ENCODE peak calls at places on chromosome 18, in seven cellular contexts. One of them, this sample, is unnamed. For H3K36me3, the result is how much of the 10 kb centered on the place peaks cover.

GRCh38 chr18:5214583-5215351 is 17.7 kb upstream of the AKAIN1 start:
- DNase-seq in HCT116: no peak
- DNase-seq in SK-N-SH: no peak
- DNase-seq in HepG2: no peak
- DNase-seq in GM12878: no peak
- DNase-seq in K562: no peak
- DNase-seq in H1: no peak
- DNase-seq in this sample: no peak

GRCh38 chr18:79681484-79682387 is 2.1 kb downstream of the CTDP1 start:
- DNase-seq in HCT116: no peak
- DNase-seq in SK-N-SH: no peak
- DNase-seq in HepG2: no peak
- DNase-seq in GM12878: no peak
- DNase-seq in K562: no peak
- DNase-seq in H1: no peak
- DNase-seq in this sample: no peak

GRCh38 chr18:52869942-52870907 is 530.2 kb downstream of the DCC start:
- DNase-seq in HCT116: no peak
- DNase-seq in SK-N-SH: peak
- DNase-seq in HepG2: no peak
- DNase-seq in GM12878: no peak
- DNase-seq in K562: no peak
- DNase-seq in H1: peak
- DNase-seq in this sample: no peak

GRCh38 chr18:12883003-12883683 is 894 bp downstream of the PTPN2 start:
- DNase-seq in HCT116: no peak
- DNase-seq in SK-N-SH: peak
- DNase-seq in HepG2: no peak
- DNase-seq in GM12878: no peak
- DNase-seq in K562: no peak
- DNase-seq in H1: no peak
- DNase-seq in this sample: no peak

GRCh38 chr18:2173464-2173863 is 397.8 kb downstream of the METTL4 start:
- DNase-seq in HCT116: no peak
- DNase-seq in SK-N-SH: no peak
- DNase-seq in HepG2: no peak
- DNase-seq in GM12878: no peak
- DNase-seq in K562: no peak
- DNase-seq in H1: no peak
- DNase-seq in this sample: no peak

GRCh38 chr18:61236476-61237057 is 96.7 kb upstream of the CDH20 start:
- DNase-seq in HCT116: no peak
- DNase-seq in SK-N-SH: no peak
- DNase-seq in HepG2: no peak
- DNase-seq in GM12878: no peak
- DNase-seq in K562: no peak
- DNase-seq in H1: no peak
- DNase-seq in this sample: no peak

GRCh38 chr18:76169733-76170132 is 325.3 kb downstream of the ZNF516 start:
- DNase-seq in HCT116: no peak
- DNase-seq in SK-N-SH: no peak
- DNase-seq in HepG2: no peak
- DNase-seq in GM12878: no peak
- DNase-seq in K562: peak
- DNase-seq in H1: no peak
- DNase-seq in this sample: no peak

GRCh38 chr18:9803698-9804516 is 81.9 kb upstream of the TXNDC2 start:
- DNase-seq in HCT116: no peak
- DNase-seq in SK-N-SH: peak
- DNase-seq in HepG2: no peak
- DNase-seq in GM12878: no peak
- DNase-seq in K562: peak
- DNase-seq in H1: no peak
- DNase-seq in this sample: no peak

GRCh38 chr18:66734451-66734850 is 130.6 kb upstream of the CDH19 start:
- DNase-seq in HCT116: no peak
- DNase-seq in SK-N-SH: no peak
- DNase-seq in HepG2: no peak
- DNase-seq in GM12878: no peak
- DNase-seq in K562: no peak
- DNase-seq in H1: no peak
- DNase-seq in this sample: no peak

GRCh38 chr18:9016819-9017169 is 85.7 kb upstream of the NDUFV2 start:
- DNase-seq in HCT116: no peak
- DNase-seq in SK-N-SH: no peak
- DNase-seq in HepG2: no peak
- DNase-seq in GM12878: no peak
- DNase-seq in K562: no peak
- DNase-seq in H1: no peak
- DNase-seq in this sample: no peak

GRCh38 chr18:36066731-36067117 is 635 bp downstream of the RPRD1A start:
- DNase-seq in HCT116: no peak
- DNase-seq in SK-N-SH: peak
- DNase-seq in HepG2: no peak
- DNase-seq in GM12878: no peak
- DNase-seq in K562: no peak
- DNase-seq in H1: no peak
- DNase-seq in this sample: no peak

GRCh38 chr18:6058941-6059340 is 163.6 kb upstream of the TMEM200C start:
- DNase-seq in HCT116: no peak
- DNase-seq in SK-N-SH: no peak
- DNase-seq in HepG2: peak
- DNase-seq in GM12878: no peak
- DNase-seq in K562: no peak
- DNase-seq in H1: no peak
- DNase-seq in this sample: no peak

DNA sequence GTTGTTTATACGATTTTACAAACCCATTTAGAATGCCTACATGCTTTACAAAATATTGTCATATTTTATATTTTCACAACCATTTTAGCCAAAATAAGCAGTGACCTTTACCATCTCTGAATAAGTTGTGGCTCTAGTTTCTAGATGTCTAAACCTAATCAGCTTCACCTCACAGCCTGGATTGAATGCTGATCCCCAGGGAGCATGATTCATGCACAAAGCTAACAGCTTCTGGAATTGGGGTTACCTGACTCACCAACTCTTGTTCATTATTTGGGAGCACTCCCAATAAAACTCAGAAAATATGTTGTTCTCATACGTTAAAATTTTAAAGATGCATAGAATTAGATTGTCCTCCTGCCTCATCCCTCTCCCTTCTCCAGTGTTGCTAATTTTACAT is 611.7 kb upstream of the NETO1 start:
- DNase-seq in HCT116: no peak
- DNase-seq in SK-N-SH: no peak
- DNase-seq in HepG2: no peak
- DNase-seq in GM12878: no peak
- DNase-seq in K562: no peak
- DNase-seq in H1: no peak
- DNase-seq in this sample: no peak
- TF ChIP-seq SIN3A in HCT116: no peak
- TF ChIP-seq SIN3A in SK-N-SH: no peak
- TF ChIP-seq SIN3A in HepG2: no peak
- TF ChIP-seq SIN3A in GM12878: no peak
- TF ChIP-seq SIN3A in K562: no peak
- TF ChIP-seq SIN3A in H1: no peak
- TF ChIP-seq SIN3A in this sample: no peak

GRCh38 chr18:3247243-3248061 is at the start of gene MYL12A:
- DNase-seq in HCT116: peak
- DNase-seq in SK-N-SH: peak
- DNase-seq in HepG2: peak
- DNase-seq in GM12878: peak
- DNase-seq in K562: peak
- DNase-seq in H1: peak
- DNase-seq in this sample: peak

GRCh38 chr18:3250237-3251107 is 2.9 kb downstream of the MYL12A start:
- DNase-seq in HCT116: no peak
- DNase-seq in SK-N-SH: no peak
- DNase-seq in HepG2: no peak
- DNase-seq in GM12878: no peak
- DNase-seq in K562: peak
- DNase-seq in H1: no peak
- DNase-seq in this sample: no peak

GRCh38 chr18:3248062-3248669 is 565 bp downstream of the MYL12A start:
- DNase-seq in HCT116: no peak
- DNase-seq in SK-N-SH: no peak
- DNase-seq in HepG2: no peak
- DNase-seq in GM12878: no peak
- DNase-seq in K562: no peak
- DNase-seq in H1: no peak
- DNase-seq in this sample: no peak

GRCh38 chr18:3246636-3247242 is 862 bp upstream of the MYL12A start:
- DNase-seq in HCT116: no peak
- DNase-seq in SK-N-SH: no peak
- DNase-seq in HepG2: no peak
- DNase-seq in GM12878: no peak
- DNase-seq in K562: peak
- DNase-seq in H1: no peak
- DNase-seq in this sample: no peak

DNA sequence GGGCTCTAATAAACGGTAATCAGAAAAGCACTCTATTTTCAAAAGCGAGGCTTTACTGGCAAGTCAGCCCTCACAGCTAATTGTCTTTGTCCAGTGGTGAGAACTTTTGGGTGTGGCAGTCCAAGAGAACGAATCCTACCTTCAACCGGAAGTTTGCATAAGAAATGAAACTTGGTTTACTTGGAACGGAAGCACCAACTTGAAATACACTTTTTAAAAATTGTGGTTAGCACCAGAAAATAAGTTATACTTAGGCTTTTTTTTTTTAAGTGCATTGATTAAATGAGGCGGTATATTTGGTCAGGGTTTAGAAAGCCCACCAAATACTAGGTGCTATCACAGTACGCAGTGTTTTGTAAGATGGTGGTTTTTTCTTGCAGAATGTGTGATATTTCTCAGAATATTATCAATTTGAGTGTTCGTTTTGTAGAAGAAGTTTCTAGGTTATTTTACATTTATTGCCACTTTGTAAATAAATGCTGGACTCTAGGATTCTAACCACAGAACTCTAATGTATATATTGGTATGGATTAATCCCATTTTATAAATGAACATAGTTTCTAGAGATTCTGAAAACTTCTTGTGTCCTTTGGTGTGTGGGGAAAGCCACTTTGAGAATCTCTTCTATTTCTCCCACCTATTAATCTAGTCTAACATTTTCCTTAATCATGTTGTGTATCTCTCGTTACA is 1.2 kb downstream of the MYL12A start:
- DNase-seq in HCT116: no peak
- DNase-seq in SK-N-SH: no peak
- DNase-seq in HepG2: peak
- DNase-seq in GM12878: no peak
- DNase-seq in K562: no peak
- DNase-seq in H1: no peak
- DNase-seq in this sample: no peak
- H3K36me3 ChIP-seq in HCT116: under half
- H3K36me3 ChIP-seq in SK-N-SH: under half
- H3K36me3 ChIP-seq in HepG2: under half
- H3K36me3 ChIP-seq in GM12878: under half
- H3K36me3 ChIP-seq in K562: half or more
- H3K36me3 ChIP-seq in H1: under half
- H3K36me3 ChIP-seq in this sample: under half

GRCh38 chr18:73684651-73685050 is 463.0 kb downstream of the FBXO15 start:
- DNase-seq in HCT116: no peak
- DNase-seq in SK-N-SH: no peak
- DNase-seq in HepG2: no peak
- DNase-seq in GM12878: no peak
- DNase-seq in K562: no peak
- DNase-seq in H1: no peak
- DNase-seq in this sample: no peak

GRCh38 chr18:73679941-73680700 is 467.5 kb downstream of the FBXO15 start:
- DNase-seq in HCT116: no peak
- DNase-seq in SK-N-SH: no peak
- DNase-seq in HepG2: no peak
- DNase-seq in GM12878: no peak
- DNase-seq in K562: no peak
- DNase-seq in H1: no peak
- DNase-seq in this sample: no peak

GRCh38 chr18:73681398-73681797 is 466.2 kb downstream of the FBXO15 start:
- DNase-seq in HCT116: no peak
- DNase-seq in SK-N-SH: no peak
- DNase-seq in HepG2: no peak
- DNase-seq in GM12878: no peak
- DNase-seq in K562: no peak
- DNase-seq in H1: no peak
- DNase-seq in this sample: no peak

GRCh38 chr18:73681912-73682311 is 465.7 kb downstream of the FBXO15 start:
- DNase-seq in HCT116: no peak
- DNase-seq in SK-N-SH: no peak
- DNase-seq in HepG2: no peak
- DNase-seq in GM12878: no peak
- DNase-seq in K562: no peak
- DNase-seq in H1: no peak
- DNase-seq in this sample: no peak

DNA sequence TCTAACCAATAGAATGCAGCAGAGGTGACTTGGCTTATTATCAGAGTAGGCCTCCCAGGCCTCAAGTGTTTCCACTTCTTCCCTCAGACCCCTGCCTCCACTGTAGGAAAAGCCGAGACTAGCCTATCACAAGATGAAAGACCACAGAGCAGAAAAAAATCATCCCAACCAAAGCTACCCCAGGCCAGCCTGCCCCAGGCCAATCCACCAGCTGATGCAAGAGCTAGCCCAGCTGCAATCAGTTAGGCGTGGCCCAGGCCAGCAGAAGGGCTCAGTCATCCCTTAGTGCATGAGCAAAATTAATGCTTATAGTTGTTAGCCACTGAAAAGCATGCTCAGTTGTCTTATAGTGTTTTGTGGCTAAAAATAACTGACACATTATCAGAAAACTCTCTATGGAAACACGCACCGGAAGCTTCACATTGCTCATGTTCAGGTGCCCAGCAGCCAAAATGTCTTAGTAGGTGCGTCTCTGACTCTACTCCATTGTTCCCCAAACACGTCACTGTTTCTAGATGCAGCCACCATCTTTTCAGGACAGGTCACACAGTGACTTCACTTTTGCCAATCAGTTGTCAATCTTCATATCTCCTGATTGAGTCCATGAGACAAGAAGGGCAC is 463.9 kb downstream of the FBXO15 start:
- DNase-seq in HCT116: no peak
- DNase-seq in SK-N-SH: no peak
- DNase-seq in HepG2: no peak
- DNase-seq in GM12878: no peak
- DNase-seq in K562: no peak
- DNase-seq in H1: no peak
- DNase-seq in this sample: no peak
- TF ChIP-seq POLR2AphosphoS5 in HCT116: no peak
- TF ChIP-seq POLR2AphosphoS5 in SK-N-SH: no peak
- TF ChIP-seq POLR2AphosphoS5 in HepG2: no peak
- TF ChIP-seq POLR2AphosphoS5 in GM12878: no peak
- TF ChIP-seq POLR2AphosphoS5 in K562: no peak
- TF ChIP-seq POLR2AphosphoS5 in H1: no peak
- TF ChIP-seq POLR2AphosphoS5 in this sample: no peak

DNA sequence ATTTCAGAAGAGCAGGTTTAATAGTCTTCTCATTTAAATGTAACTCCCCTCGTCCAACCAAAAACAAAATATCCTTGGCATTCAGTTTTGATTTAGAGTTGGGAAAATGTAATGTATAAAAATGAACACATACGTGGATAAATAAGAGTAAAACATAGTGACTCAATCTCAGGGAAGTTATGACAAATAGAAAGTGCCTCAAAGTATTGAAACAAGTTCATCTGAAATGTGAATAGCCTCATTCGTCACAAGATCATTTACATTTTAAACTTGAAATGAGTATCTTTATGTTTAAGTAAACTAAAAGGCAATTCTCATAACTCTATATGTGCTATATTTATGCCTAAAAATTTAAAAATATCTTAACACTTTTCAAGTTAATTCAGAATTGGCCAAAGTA is 122.2 kb upstream of the SMAD7 start:
- DNase-seq in HCT116: no peak
- DNase-seq in SK-N-SH: no peak
- DNase-seq in HepG2: no peak
- DNase-seq in GM12878: no peak
- DNase-seq in K562: no peak
- DNase-seq in H1: no peak
- DNase-seq in this sample: no peak
- TF ChIP-seq SIN3A in HCT116: no peak
- TF ChIP-seq SIN3A in SK-N-SH: no peak
- TF ChIP-seq SIN3A in HepG2: no peak
- TF ChIP-seq SIN3A in GM12878: no peak
- TF ChIP-seq SIN3A in K562: no peak
- TF ChIP-seq SIN3A in H1: no peak
- TF ChIP-seq SIN3A in this sample: no peak

This sample was measured in Panc1.